ENCODE peak calls at places on chromosomes 3 and 15, in ten cellular contexts. P is PC-3; B is stomach; D is CD8-positive, alpha-beta memory T cell; A is ovary; F is tibial nerve; L is colonic mucosa; T is CD8-positive, alpha-beta T cell; I is CD4-positive, CD25-positive, alpha-beta regulatory T cell; X is GM12878. V is an unnamed sample. For H3K4me1, the result is how much of the 10 kb centered on the place peaks cover.

GRCh38 chr3:65083240-65083639 is 395.4 kb upstream of the ADAMTS9 start:
- DNase-seq in B (no peak), L (no peak), I (no peak), A (no peak), F (no peak), P (no peak), D (no peak), X (no peak), T (no peak), V (no peak)

GRCh38 chr3:196694202-196694638 is 17.8 kb downstream of the CEP19 start:
- DNase-seq in B (no peak), D (no peak), A (no peak), L (no peak), F (no peak), I (peak), X (no peak), P (peak), T (no peak), V (peak)

GRCh38 chr15:25055356-25056068 is 100.7 kb downstream of the SNRPN start:
- DNase-seq in X (no peak), D (no peak), P (no peak), B (peak), I (no peak), T (no peak), A (no peak), L (peak), F (peak), V (no peak)

GRCh38 chr3:105353485-105354161 is 13.1 kb upstream of the ALCAM start:
- DNase-seq in B (no peak), P (peak), T (no peak), I (no peak), F (no peak), D (no peak), X (no peak), L (no peak), A (no peak), V (no peak)

GRCh38 chr15:25249236-25250010 is 189.4 kb downstream of the UBE3A start:
- DNase-seq in L (peak), B (peak), A (peak), I (no peak), F (no peak), T (no peak), X (no peak), D (no peak), P (no peak), V (no peak)

GRCh38 chr3:166111562-166111961 is 274.3 kb upstream of the BCHE start:
- DNase-seq in F (no peak), A (no peak), L (no peak), B (no peak), I (no peak), T (no peak), P (no peak), D (no peak), X (no peak), V (no peak)

GRCh38 chr3:175818811-175819464 is 959.8 kb downstream of the NAALADL2 start:
- DNase-seq in F (no peak), A (no peak), I (no peak), T (no peak), X (no peak), B (no peak), L (no peak), D (no peak), P (peak), V (no peak)

GRCh38 chr3:111963424-111963823 is 15.4 kb upstream of the ABHD10 start:
- DNase-seq in X (no peak), P (peak), D (no peak), B (no peak), F (no peak), A (no peak), T (no peak), L (no peak), I (no peak), V (no peak)

GRCh38 chr3:126113238-126113555 is 29.3 kb upstream of the SLC41A3 start:
- DNase-seq in A (no peak), F (no peak), I (no peak), T (no peak), D (no peak), L (no peak), X (no peak), B (no peak), P (no peak), V (no peak)

GRCh38 chr3:146374146-146374545 is 95.2 kb downstream of the PLSCR2 start:
- DNase-seq in A (no peak), F (no peak), I (no peak), B (no peak), X (no peak), P (peak), D (no peak), L (no peak), T (no peak), V (no peak)

GRCh38 chr3:186057594-186057993 is 51.3 kb downstream of the ETV5 start:
- DNase-seq in T (no peak), B (no peak), D (no peak), F (no peak), X (no peak), I (no peak), P (peak), A (no peak), L (no peak), V (no peak)

GRCh38 chr3:57758686-57759085 is 2.6 kb downstream of the SLMAP start:
- DNase-seq in B (no peak), I (no peak), F (no peak), X (no peak), A (no peak), D (no peak), P (peak), L (no peak), T (no peak), V (no peak)

GRCh38 chr3:101255441-101255840 is 64.9 kb downstream of the IMPG2 start:
- DNase-seq in P (no peak), B (no peak), T (no peak), D (no peak), A (no peak), L (no peak), X (no peak), F (no peak), I (no peak), V (no peak)

GRCh38 chr15:88813960-88814359 is 10.7 kb downstream of the ACAN start:
- DNase-seq in T (no peak), A (no peak), F (no peak), I (no peak), B (no peak), L (no peak), P (no peak), X (no peak), D (no peak), V (no peak)

GRCh38 chr15:65209701-65210643 is 1.3 kb downstream of the CILP start:
- DNase-seq in D (no peak), F (no peak), T (no peak), B (no peak), I (no peak), X (no peak), A (no peak), L (no peak), P (no peak), V (no peak)

GRCh38 chr15:68300115-68300940 is 22.8 kb downstream of the FEM1B start:
- DNase-seq in I (no peak), T (no peak), B (no peak), P (no peak), F (no peak), A (no peak), X (no peak), D (no peak), L (peak), V (no peak)

GRCh38 chr3:85567074-85567676 is 608.4 kb downstream of the CADM2 start:
- DNase-seq in P (peak), A (no peak), L (peak), D (no peak), F (peak), T (no peak), B (peak), X (no peak), I (no peak), V (no peak)

GRCh38 chr3:37905987-37906674 is 44.5 kb downstream of the CTDSPL start:
- DNase-seq in F (no peak), B (no peak), D (no peak), A (no peak), L (no peak), T (no peak), I (no peak), X (no peak), P (no peak), V (no peak)

GRCh38 chr15:59166156-59166555 is 40.5 kb upstream of the LDHAL6B start:
- DNase-seq in I (no peak), A (no peak), T (no peak), X (no peak), D (no peak), B (no peak), L (no peak), P (no peak), F (no peak), V (no peak)

GRCh38 chr3:140360332-140360731 is 317.5 kb upstream of the TRIM42 start:
- DNase-seq in T (no peak), L (no peak), D (no peak), A (no peak), X (no peak), I (no peak), P (no peak), F (no peak), B (no peak), V (no peak)

GRCh38 chr15:66809664-66810063 is 107.6 kb downstream of the SMAD6 start:
- DNase-seq in L (no peak), F (no peak), D (no peak), P (no peak), X (no peak), I (no peak), T (no peak), A (no peak), B (no peak), V (no peak)

GRCh38 chr3:33915796-33916589 is 117.6 kb downstream of the PDCD6IP start:
- DNase-seq in L (no peak), I (no peak), T (no peak), F (no peak), A (no peak), X (no peak), D (no peak), P (peak), B (no peak), V (peak)

GRCh38 chr3:148379763-148380162 is 317.9 kb upstream of the AGTR1 start:
- DNase-seq in B (no peak), T (no peak), L (no peak), X (no peak), D (no peak), P (peak), I (no peak), A (no peak), F (no peak), V (no peak)

GRCh38 chr15:90042766-90043525 is 41.8 kb downstream of the ZNF710 start:
- DNase-seq in L (no peak), X (no peak), D (no peak), P (no peak), F (no peak), A (peak), B (no peak), T (no peak), I (no peak), V (no peak)

GRCh38 chr3:126522363-126522788 is 1.6 kb upstream of the CHST13 start:
- DNase-seq in I (peak), T (peak), F (peak), A (peak), D (peak), B (peak), X (no peak), L (peak), P (peak), V (peak)

GRCh38 chr3:71064288-71064975 is 519.1 kb downstream of the FOXP1 start:
- DNase-seq in F (no peak), A (peak), D (peak), X (no peak), B (peak), T (peak), L (peak), P (peak), I (peak), V (peak)

GRCh38 chr3:157786216-157786615 is 283.0 kb upstream of the VEPH1 start:
- DNase-seq in D (no peak), A (no peak), L (no peak), F (no peak), T (no peak), I (no peak), X (no peak), B (no peak), P (peak), V (no peak)

GRCh38 chr3:64518950-64519349 is 168.8 kb downstream of the ADAMTS9 start:
- DNase-seq in F (no peak), B (no peak), T (no peak), D (no peak), P (no peak), X (no peak), A (no peak), I (no peak), L (no peak), V (no peak)

GRCh38 chr3:74546426-74546825 is 68.0 kb downstream of the CNTN3 start:
- DNase-seq in L (no peak), I (no peak), B (peak), F (no peak), D (no peak), A (no peak), X (no peak), P (no peak), T (no peak), V (no peak)

GRCh38 chr3:38998086-38998485 is 53.7 kb downstream of the SCN11A start:
- DNase-seq in L (no peak), F (no peak), D (no peak), A (no peak), I (no peak), X (no peak), T (no peak), B (no peak), P (peak), V (no peak)

GRCh38 chr3:61451841-61452240 is 109.5 kb upstream of the PTPRG start:
- DNase-seq in A (no peak), X (no peak), F (no peak), B (no peak), T (no peak), P (no peak), D (no peak), L (no peak), I (no peak), V (no peak)

DNA sequence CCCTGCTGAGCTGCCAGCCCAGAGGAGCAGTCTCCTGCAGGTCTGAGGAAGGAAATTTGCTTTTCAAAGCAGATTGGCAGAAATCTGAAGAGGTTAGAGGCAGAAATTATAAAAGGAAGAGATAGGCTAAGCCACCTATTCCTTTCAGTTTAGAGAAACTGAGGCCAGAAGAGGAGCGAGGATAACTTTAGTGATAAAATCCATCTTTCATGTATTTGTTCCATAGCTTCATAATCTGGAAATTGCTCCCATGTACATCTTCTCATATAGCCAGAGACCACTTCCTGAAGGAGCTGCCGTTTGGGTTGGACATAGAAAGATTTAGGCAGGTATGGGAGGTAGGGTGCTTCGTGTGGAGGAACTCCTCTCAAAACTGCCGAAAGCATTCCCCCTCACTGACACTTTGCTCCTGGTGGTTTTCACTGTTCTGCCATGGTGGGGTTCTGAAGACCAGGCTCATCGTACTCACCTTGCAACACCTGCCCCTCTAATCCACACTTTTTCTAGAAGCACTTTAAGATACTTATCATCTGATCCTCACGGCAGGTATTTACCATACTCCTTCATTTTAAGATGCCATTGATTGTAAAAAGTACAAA is 670 bp upstream of the ACAP2 start:
- DNase-seq in D (no peak), X (no peak), T (no peak), A (no peak), P (no peak), I (no peak), L (no peak), F (no peak), B (no peak), V (no peak)
- H3K4me3 ChIP-seq in D (peak), X (peak), T (peak), A (peak), P (peak), I (peak), L (peak), F (peak), B (peak), V (peak)

DNA sequence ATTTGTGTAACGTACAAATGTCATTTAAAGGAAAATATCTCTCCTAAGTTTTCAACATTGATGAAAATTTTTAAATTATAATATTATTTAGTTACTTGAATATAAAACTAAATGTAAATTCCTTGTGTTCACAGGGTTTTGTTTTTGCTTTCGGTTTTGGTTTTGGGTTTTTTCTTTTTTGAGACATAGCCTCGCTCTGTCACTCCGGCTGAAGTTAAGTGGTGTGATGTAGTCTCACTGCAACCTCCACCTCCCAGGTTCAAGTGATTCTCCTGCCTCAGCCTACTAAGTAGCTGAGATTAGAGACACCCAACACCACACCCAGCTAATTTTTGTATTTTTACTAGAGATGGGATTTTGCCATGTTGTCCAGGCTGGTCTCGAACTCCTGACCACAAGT is 79.3 kb upstream of the TCF12 start:
- DNase-seq in D (no peak), F (no peak), X (no peak), T (no peak), A (no peak), P (no peak), B (no peak), L (no peak), I (no peak), V (no peak)
- H3K4me1 ChIP-seq in D (under half), F (under half), X (under half), T (under half), A (under half), P (under half), B (under half), L (under half), I (under half), V (under half)

DNA sequence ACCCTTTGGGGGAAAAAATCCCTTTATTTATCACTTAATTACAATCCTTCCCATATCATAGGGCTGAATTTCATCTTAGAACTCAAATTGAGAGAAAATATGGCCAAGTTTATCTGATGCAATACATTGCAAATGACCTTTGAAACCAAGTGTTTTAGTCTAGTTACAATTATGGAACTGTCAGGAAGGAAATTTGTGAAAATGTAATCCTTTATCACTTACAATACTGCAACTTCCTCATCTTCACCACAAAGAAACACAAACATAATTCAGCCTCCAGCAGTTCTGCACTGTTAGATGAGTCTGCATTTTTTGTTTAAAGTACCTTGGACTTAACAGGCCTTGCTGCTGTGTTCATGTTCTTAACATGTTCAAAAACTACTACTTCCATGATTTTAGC is 4.6 kb downstream of the CCPG1 start:
- DNase-seq in B (no peak), L (no peak), I (no peak), P (no peak), A (no peak), T (no peak), X (no peak), F (no peak), D (no peak), V (no peak)
- H3K4me3 ChIP-seq in B (no peak), L (no peak), I (peak), P (no peak), A (no peak), T (no peak), X (peak), F (no peak), D (no peak), V (no peak)

DNA sequence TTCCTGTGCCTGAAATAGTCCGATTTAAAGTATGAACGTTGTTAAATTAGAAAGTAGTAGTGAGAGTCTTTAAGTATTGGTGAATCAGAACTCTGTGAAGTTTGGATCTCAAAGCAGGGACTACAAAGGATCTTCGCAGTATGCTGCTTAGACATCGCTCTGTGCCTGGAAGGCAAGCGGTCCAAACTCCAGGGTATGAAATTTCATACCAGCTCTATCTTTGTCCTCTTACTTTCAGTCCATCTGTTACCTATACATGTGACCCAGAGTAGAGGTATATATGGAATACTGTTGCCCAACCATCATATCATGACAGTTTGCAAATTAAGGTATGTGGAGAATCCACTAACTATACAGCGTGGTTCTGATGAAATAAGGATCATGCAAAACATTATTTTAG is 34.5 kb downstream of the VPS8 start:
- DNase-seq in A (no peak), T (no peak), P (no peak), B (no peak), L (no peak), I (no peak), F (no peak), X (no peak), D (no peak), V (no peak)
- H3K4me1 ChIP-seq in A (under half), T (under half), P (under half), B (under half), L (under half), I (under half), F (under half), X (under half), D (under half), V (under half)

DNA sequence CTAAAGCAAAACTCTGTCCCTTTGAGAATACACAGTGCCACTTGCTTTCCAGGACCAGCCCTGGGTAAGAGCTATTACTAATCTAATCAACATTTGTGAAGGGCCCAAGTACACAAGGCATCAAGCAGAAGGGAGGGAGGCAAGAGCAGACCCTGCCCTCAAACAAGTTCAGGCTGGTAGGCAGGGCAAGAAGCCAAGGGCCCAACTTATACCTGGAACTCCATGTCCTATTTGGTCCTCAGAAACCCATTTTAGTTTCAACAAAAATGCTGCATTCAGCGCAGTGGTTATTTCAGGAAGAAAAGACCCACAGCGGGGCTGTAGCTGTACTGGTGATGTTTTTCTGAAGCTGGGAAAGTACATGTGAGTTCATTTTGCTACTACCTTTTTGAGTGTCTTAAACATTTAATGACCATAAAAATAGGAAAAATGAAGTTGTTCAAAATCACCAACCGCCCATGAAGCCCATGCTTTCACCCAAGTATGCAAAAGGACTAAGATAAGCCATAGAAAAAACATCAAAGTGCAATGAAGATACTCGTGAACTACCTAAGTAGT is 2.8 kb downstream of the RPS17 start:
- DNase-seq in D (no peak), I (no peak), B (peak), X (no peak), L (no peak), F (no peak), P (no peak), A (no peak), T (no peak), V (no peak)
- H3K4me3 ChIP-seq in D (no peak), I (no peak), B (no peak), X (peak), L (no peak), F (no peak), P (peak), A (no peak), T (no peak), V (no peak)

GRCh38 chr15:82843561-82843960 is 34.1 kb downstream of the WHAMM start:
- DNase-seq in I (no peak), T (no peak), A (no peak), L (no peak), P (no peak), B (no peak), X (no peak), F (no peak), D (no peak), V (no peak)
- H3K4me1 ChIP-seq in I (under half), T (under half), A (under half), L (under half), P (under half), B (under half), X (under half), F (under half), D (under half), V (under half)

V was measured in CD4-positive, alpha-beta memory T cell.